ENCODE peak calls at places on chromosomes 1 and 21, in four cellular contexts. V is HepG2, X is K562, M is GM12878. P is an unnamed sample.
A peak's percentile ranks its signal among the peaks of the same experiment; 100 is the strongest.

GRCh38 chr1:20483833-20484525 is 2.0 kb downstream of the CAMK2N1 start:
- DNase-seq in V (no peak), X (no peak), M (no peak), P (peak; percentile 69)

GRCh38 chr1:212699104-212699838 is 369 bp downstream of the BATF3 start:
- DNase-seq in V (peak; percentile 16), X (peak; percentile 75), M (no peak), P (peak; percentile 88)

GRCh38 chr21:36079010-36079649 is 9.3 kb downstream of the CBR1 start:
- DNase-seq in V (no peak), X (peak; percentile 66), M (no peak), P (no peak)

GRCh38 chr1:193211539-193211938 is 25.1 kb upstream of the B3GALT2 start:
- DNase-seq in V (peak; percentile 25), X (no peak), M (peak; percentile 19), P (no peak)

GRCh38 chr1:24955779-24956365 is 25.8 kb upstream of the RUNX3 start:
- DNase-seq in V (no peak), X (no peak), M (no peak), P (no peak)

GRCh38 chr1:226723640-226724532 is 15.2 kb downstream of the ITPKB start:
- DNase-seq in V (no peak), X (peak; percentile 23), M (no peak), P (peak; percentile 86)

GRCh38 chr1:198179556-198179981 is 22.8 kb downstream of the NEK7 start:
- DNase-seq in V (no peak), X (no peak), M (no peak), P (no peak)

GRCh38 chr1:180580237-180580636 is 21.5 kb downstream of the OVAAL start:
- DNase-seq in V (no peak), X (no peak), M (no peak), P (no peak)

GRCh38 chr1:241608379-241609033 is 31.7 kb downstream of the CHML start:
- DNase-seq in V (no peak), X (no peak), M (no peak), P (no peak)

GRCh38 chr1:118783095-118783758 is 204.9 kb downstream of the TBX15 start:
- DNase-seq in V (no peak), X (no peak), M (no peak), P (peak; percentile 54)

GRCh38 chr1:223707270-223708000 is 4.9 kb upstream of the CAPN2 start:
- DNase-seq in V (peak; percentile 76), X (peak; percentile 85), M (no peak), P (peak; percentile 35)

GRCh38 chr1:11493972-11494655 is 15.2 kb downstream of the DISP3 start:
- DNase-seq in V (no peak), X (no peak), M (no peak), P (no peak)

GRCh38 chr21:38802050-38803026 is 3.4 kb upstream of the ETS2 start:
- DNase-seq in V (peak; percentile 93), X (peak; percentile 35), M (no peak), P (no peak)

GRCh38 chr1:107648071-107648470 is 316.9 kb downstream of the VAV3 start:
- DNase-seq in V (no peak), X (no peak), M (no peak), P (no peak)

GRCh38 chr1:24932284-24932683 is 2.2 kb upstream of the RUNX3 start:
- DNase-seq in V (no peak), X (peak; percentile 44), M (no peak), P (peak; percentile 74)

GRCh38 chr1:41239988-41240610 is 2.0 kb downstream of the SCMH1 start:
- DNase-seq in V (peak; percentile 99), X (peak; percentile 50), M (no peak), P (no peak)

GRCh38 chr1:171817511-171818265 is 23.6 kb upstream of the DNM3 start:
- DNase-seq in V (peak; percentile 30), X (peak; percentile 50), M (no peak), P (peak; percentile 22)

GRCh38 chr1:23216771-23217420 is 406 bp downstream of the HTR1D start:
- DNase-seq in V (no peak), X (peak; percentile 41), M (no peak), P (peak; percentile 71)
- TF ChIP-seq JUNB in V (no peak), X (no peak), M (no peak), P (no peak)

GRCh38 chr1:40073062-40073461 is 24.0 kb downstream of the PPT1 start:
- DNase-seq in V (no peak), X (no peak), M (no peak), P (no peak)

GRCh38 chr1:40075251-40075650 is 21.8 kb downstream of the PPT1 start:
- DNase-seq in V (no peak), X (no peak), M (no peak), P (no peak)

GRCh38 chr1:40078512-40079333 is 18.3 kb downstream of the PPT1 start:
- DNase-seq in V (peak; percentile 59), X (peak; percentile 81), M (no peak), P (peak; percentile 88)

GRCh38 chr1:40079774-40080390 is 17.2 kb downstream of the PPT1 start:
- DNase-seq in V (no peak), X (no peak), M (no peak), P (no peak)

GRCh38 chr1:40076895-40077312 is 20.1 kb downstream of the PPT1 start:
- DNase-seq in V (no peak), X (peak; percentile 62), M (no peak), P (no peak)
- H3K27ac ChIP-seq in V (no peak overlapping the region), X (peak overlapping the region; percentile 68), M (no peak overlapping the region), P (no peak overlapping the region)

DNA sequence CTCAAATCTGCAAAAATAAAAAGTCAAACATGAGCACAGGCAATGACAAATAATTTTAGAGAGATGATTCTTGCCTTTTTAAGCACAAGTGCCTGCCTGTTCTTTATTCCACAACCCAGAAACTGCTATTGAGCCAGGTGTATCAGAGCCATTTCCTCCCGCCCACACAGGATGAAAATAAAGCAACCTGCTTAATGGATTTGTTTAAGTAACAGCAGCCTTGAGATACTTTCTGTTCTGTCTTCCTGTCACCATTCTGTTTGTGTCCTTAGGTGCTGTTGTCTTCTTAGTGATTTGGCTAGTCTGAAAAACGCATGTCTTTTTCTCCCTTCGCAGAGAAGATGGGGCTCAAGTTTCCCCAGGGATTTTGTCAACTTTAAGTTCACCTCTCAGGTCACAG is 11.4 kb downstream of the RPE65 start:
- DNase-seq in V (no peak), X (no peak), M (no peak), P (peak; percentile 52)
- H2AFZ ChIP-seq in V (no peak overlapping the region), X (no peak overlapping the region), M (no peak overlapping the region), P (peak overlapping the region; percentile 72)

DNA sequence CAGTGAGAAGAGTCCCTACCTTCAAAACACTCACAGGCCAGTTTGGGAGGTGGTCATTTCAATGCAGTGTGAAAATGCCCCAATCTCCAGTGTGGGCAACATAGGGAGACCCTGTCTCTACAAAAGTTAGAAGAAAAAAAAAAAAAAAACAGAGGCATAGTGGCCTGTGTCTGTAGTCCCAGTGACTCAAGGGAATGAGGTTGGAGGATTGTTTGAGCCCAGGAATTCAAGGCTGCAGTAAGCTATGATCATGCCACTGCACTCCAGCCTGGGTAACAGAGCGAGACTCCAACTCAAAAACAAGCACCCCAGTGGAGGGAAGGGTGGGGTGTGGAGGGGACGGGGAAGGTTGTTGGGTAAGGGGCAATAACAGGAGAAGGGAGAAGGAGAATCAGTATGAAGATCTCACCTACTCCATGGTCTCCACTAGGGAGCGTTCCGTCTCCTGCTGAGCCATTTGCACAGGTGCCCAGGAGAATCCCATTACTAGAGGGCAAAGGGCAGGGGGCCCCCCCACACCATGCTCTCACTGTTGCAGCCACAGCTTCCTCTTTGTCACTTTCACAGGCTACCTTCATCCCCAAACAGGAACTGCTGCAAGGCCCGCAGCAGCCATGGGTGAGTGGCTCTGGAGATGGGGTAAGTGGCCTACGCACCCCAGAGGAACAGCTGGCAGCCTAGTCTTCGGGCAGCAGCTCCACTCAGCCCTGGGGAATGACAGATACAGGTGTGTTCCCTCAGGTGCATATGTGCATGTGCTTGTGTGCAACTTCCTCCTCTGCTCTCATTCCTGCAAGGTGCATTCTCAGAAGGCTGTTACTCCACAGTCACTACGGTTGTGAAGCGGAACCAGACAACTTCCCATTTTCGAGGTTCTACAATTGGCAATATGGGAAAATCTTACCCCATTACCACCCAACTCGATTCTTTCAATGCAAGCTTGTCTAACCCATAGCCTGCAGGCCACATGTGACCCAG is 87.9 kb upstream of the LYST start:
- DNase-seq in V (peak; percentile 37), X (no peak), M (peak; percentile 87), P (no peak)
- TF ChIP-seq JUNB in V (no peak), X (no peak), M (peak; percentile 73), P (no peak)

GRCh38 chr1:19374926-19375325 is 62.8 kb downstream of the SLC66A1 start:
- DNase-seq in V (no peak), X (no peak), M (no peak), P (no peak)
- H3K27ac ChIP-seq in V (no peak overlapping the region), X (no peak overlapping the region), M (no peak overlapping the region), P (no peak overlapping the region)

DNA sequence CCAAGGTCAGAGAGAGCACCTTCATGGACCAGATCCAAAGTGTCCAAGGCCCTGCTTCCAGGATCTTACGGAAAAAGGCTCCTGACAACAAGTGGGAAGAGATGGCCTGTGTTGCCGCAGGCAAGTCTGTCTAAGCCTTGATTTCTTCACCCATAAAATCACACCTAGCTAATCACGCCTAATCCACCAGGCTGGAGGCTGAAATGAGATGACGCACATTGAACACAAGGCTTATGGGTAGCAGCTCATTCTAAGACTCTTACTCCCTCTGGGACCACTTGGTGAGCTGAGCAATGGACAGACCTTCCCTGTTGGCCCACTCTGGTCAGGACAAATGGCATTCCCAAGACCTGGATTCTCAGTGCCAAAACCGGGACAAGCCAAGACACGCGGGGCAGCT is 38.2 kb downstream of the GRIK3 start:
- DNase-seq in V (no peak), X (no peak), M (no peak), P (no peak)
- H2AFZ ChIP-seq in V (no peak overlapping the region), X (no peak overlapping the region), M (no peak overlapping the region), P (no peak overlapping the region)

DNA sequence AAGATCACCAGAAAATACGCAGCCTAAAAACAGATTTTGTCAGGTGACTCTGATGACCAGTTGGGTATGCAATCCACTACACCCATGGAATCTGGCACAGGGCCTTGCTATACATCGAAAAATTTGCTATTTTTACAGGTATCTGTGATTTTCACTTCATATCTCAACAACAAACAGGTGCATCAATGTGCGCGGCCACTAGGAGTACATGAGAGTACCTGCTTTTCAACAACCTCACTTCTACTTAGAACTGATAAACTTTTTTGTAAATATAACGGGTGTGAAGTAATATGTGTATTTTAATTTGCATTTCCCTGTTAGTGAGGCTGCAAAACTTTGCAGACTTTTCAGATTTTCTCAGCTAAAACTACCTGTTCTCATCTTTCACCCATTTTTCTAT is 80.8 kb downstream of the SLC45A1 start:
- DNase-seq in V (no peak), X (peak; percentile 19), M (no peak), P (no peak)
- TF ChIP-seq JUNB in V (no peak), X (no peak), M (no peak), P (no peak)

GRCh38 chr1:156945881-156946661 is 25.6 kb downstream of the LRRC71 start:
- DNase-seq in V (no peak), X (no peak), M (no peak), P (no peak)

GRCh38 chr1:156947818-156948525 is 27.5 kb downstream of the LRRC71 start:
- DNase-seq in V (no peak), X (no peak), M (no peak), P (no peak)

GRCh38 chr1:156947127-156947526 is 26.7 kb downstream of the LRRC71 start:
- DNase-seq in V (no peak), X (no peak), M (no peak), P (no peak)

GRCh38 chr1:156949127-156949526 is 28.7 kb downstream of the LRRC71 start:
- DNase-seq in V (no peak), X (no peak), M (no peak), P (no peak)

DNA sequence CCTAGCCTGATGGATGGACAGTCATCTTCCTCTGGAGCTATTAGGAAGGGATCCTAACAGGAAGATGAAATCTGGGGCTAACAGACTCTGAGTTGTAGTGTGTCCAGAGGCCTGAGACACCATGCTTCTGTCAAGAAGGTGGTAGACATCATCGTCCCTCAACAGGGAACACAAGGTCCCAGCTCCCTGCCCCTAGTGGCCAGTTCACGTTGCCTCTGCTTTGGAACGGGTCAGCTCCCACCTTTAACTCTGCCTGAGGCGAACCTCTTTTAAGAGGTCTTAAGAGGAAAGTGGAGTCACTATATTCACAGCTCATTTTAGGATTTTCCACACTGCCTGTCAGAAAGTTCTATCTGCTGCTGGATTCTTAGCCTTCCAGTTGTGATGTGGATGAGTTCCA is 28.3 kb downstream of the LRRC71 start:
- DNase-seq in V (no peak), X (peak; percentile 52), M (no peak), P (peak; percentile 69)
- H3K27ac ChIP-seq in V (no peak overlapping the region), X (no peak overlapping the region), M (no peak overlapping the region), P (no peak overlapping the region)

P was measured in GM23338.